ENCODE peak calls at places on chromosomes 3 and 15, in six cellular contexts. Y is ovary, W is adrenal gland, S is psoas muscle, N is dorsolateral prefrontal cortex, T is Peyer's patch. B is an unnamed sample.

GRCh38 chr3:64417816-64418215 is 192.6 kb upstream of the PRICKLE2 start:
- DNase-seq in S (no peak), N (no peak), Y (no peak), T (no peak), W (no peak), B (no peak)

GRCh38 chr3:64408770-64409169 is 183.5 kb upstream of the PRICKLE2 start:
- DNase-seq in N (no peak), Y (no peak), T (no peak), W (no peak), S (no peak), B (no peak)

GRCh38 chr3:13093687-13094086 is 20.5 kb upstream of the IQSEC1 start:
- DNase-seq in N (no peak), W (no peak), S (no peak), Y (no peak), T (no peak), B (no peak)

GRCh38 chr3:12143949-12144504 is 14.7 kb downstream of the TIMP4 start:
- DNase-seq in T (peak; percentile 61), S (peak; percentile 81), N (no peak), Y (peak; percentile 61), W (peak; percentile 54), B (no peak)

GRCh38 chr3:52874869-52875588 is 22.3 kb downstream of the STIMATE start:
- DNase-seq in T (no peak), W (no peak), Y (no peak), S (no peak), N (no peak), B (peak; percentile 44)

GRCh38 chr15:77898811-77899730 is 178.4 kb downstream of the TBC1D2B start:
- DNase-seq in Y (no peak), T (no peak), N (no peak), S (no peak), W (no peak), B (no peak)

GRCh38 chr3:27644936-27645335 is 77.2 kb downstream of the EOMES start:
- DNase-seq in W (no peak), Y (no peak), S (no peak), T (no peak), N (no peak), B (no peak)

GRCh38 chr3:128254967-128255366 is 101.7 kb downstream of the EEFSEC start:
- DNase-seq in N (no peak), W (no peak), Y (no peak), T (no peak), S (no peak), B (no peak)

DNA sequence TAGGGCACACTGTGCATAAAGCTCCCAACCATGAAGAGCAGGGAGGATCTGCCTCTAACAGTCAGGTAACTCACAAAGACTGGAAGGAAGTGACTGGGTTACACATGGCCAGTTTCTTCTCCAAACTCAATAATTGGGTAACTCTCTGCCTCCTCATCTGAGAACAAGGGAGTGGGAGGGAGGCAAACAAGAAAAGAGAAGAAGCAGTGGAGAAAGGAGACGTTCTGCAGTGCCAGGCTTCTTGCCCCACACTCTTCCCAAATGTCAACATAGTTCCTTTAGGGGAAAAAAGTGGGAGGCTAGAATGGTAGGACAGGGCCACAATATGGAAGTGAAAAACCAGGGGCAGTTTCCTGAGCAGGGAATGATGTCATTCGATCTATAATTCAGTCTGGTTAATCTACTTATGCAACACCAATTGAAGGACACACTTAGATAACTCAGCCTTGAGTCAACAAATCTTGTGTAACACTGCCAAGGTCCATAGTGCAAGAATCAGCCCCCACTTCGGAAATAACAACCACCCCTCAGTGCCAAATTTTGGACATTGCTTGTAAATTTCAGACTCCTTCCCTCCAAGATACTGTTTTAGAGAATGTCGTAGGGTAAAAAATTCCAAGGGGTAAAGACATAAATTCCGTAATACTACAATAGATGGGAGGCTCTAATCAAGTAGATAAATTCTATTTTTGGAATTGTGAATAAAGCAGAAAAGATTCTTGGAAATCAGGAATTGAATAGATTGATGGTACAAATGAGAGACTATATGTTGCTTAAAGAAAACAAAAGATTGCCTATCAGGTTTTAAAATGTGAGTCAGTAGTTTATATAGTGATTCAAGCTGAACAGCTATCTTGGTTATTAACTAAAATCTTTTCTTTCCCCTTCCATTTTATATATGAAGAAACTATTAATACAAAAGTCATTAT is 143.1 kb downstream of the LPP start:
- DNase-seq in T (peak; percentile 60), W (peak; percentile 51), Y (no peak), N (no peak), S (no peak), B (no peak)
- H3K27ac ChIP-seq in T (peak overlapping the region; percentile 80), W (peak overlapping the region; percentile 70), Y (no peak overlapping the region), N (no peak overlapping the region), S (peak overlapping the region; percentile 92), B (no peak overlapping the region)

DNA sequence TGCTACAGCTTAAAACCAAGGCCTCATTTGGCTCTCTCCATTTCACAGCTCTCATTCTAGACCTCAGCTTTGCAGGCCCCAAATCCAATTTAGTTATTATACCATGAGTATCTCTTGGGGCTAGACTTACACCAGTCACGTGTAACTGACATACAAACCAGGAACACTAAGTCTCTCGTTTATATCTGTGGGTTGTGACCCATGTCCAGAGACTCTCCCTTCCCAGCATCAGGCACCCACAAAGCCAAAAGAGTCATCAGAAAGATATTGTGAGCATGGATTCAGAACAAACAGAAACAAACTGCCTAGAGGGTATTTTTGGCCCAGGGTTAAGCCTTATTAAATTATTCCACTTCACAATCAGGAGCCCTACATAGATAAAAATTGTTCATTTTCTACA is 5.6 kb upstream of the CCDC13 start:
- DNase-seq in Y (no peak), N (no peak), S (no peak), W (no peak), T (no peak), B (no peak)
- TF ChIP-seq CTCF in Y (no peak), N (no peak), S (no peak), W (no peak), T (no peak), B (no peak)

GRCh38 chr15:56732135-56732880 is 1.0 kb downstream of the ZNF280D start:
- DNase-seq in N (no peak), Y (peak; percentile 28), S (no peak), W (no peak), T (peak; percentile 51), B (peak; percentile 53)
- H3K27ac ChIP-seq in N (peak overlapping the region; percentile 99), Y (peak overlapping the region; percentile 99), S (peak overlapping the region; percentile 92), W (peak overlapping the region; percentile 100), T (peak overlapping the region; percentile 97), B (peak overlapping the region; percentile 99)

GRCh38 chr15:101183226-101183925 is 68.5 kb downstream of the CHSY1 start:
- DNase-seq in S (no peak), W (no peak), N (peak; percentile 60), T (no peak), Y (no peak), B (no peak)
- TF ChIP-seq CTCF in S (no peak), W (no peak), N (no peak), T (no peak), Y (no peak), B (no peak)

GRCh38 chr15:69715205-69715604 is 262.6 kb downstream of the RPLP1 start:
- DNase-seq in T (no peak), S (no peak), Y (no peak), N (no peak), W (no peak), B (no peak)
- H3K27ac ChIP-seq in T (no peak overlapping the region), S (no peak overlapping the region), Y (no peak overlapping the region), N (no peak overlapping the region), W (no peak overlapping the region), B (no peak overlapping the region)

GRCh38 chr3:44024194-44024593 is 217.5 kb upstream of the TOPAZ1 start:
- DNase-seq in N (no peak), S (no peak), Y (no peak), W (no peak), T (no peak), B (no peak)
- TF ChIP-seq CTCF in N (no peak), S (no peak), Y (no peak), W (no peak), T (no peak), B (no peak)

GRCh38 chr15:40534371-40534770 is 30.5 kb downstream of the CCDC32 start:
- DNase-seq in T (no peak), Y (no peak), W (no peak), S (no peak), N (no peak), B (no peak)
- H3K27ac ChIP-seq in T (no peak overlapping the region), Y (no peak overlapping the region), W (no peak overlapping the region), S (no peak overlapping the region), N (no peak overlapping the region), B (no peak overlapping the region)

B was measured in DND-41.